ENCODE peak calls at places on chromosomes 1 and 21, in eight cellular contexts. D is NCI-H510A treated with DMSO at 0.1 percent for 48 hours; Z is body of pancreas; G is activated T-cell treated with anti-CD3 and anti-CD28 coated beads for 1 hour; C is NCI-H1417 treated with DMSO at 0.1 percent for 48 hours; Q is glutamatergic neuron; Y is CD4-positive, alpha-beta memory T cell; N is epithelial cell of esophagus. P is an unnamed sample.

GRCh38 chr1:32878183-32878582 is 7.5 kb upstream of the FNDC5 start:
- DNase-seq in D (no peak), Z (no peak), G (no peak), C (no peak), Q (no peak), Y (no peak), N (peak), P (peak)

GRCh38 chr1:167099851-167100250 is 6.0 kb downstream of the STYXL2 start:
- DNase-seq in D (no peak), Z (no peak), G (no peak), C (no peak), Q (no peak), Y (no peak), N (no peak), P (no peak)

GRCh38 chr1:39632491-39633417 is 6.7 kb downstream of the HEYL start:
- DNase-seq in D (peak), Z (peak), G (no peak), C (no peak), Q (peak), Y (no peak), N (peak), P (peak)

GRCh38 chr1:190633488-190633887 is 155.8 kb upstream of the BRINP3 start:
- DNase-seq in D (no peak), Z (no peak), G (no peak), C (no peak), Q (no peak), Y (no peak), N (peak), P (no peak)

GRCh38 chr1:241736387-241736786 is 84.3 kb downstream of the WDR64 start:
- DNase-seq in D (no peak), Z (no peak), G (no peak), C (no peak), Q (no peak), Y (no peak), N (no peak), P (no peak)

GRCh38 chr1:156308078-156308477 is 9.0 kb upstream of the VHLL start:
- DNase-seq in D (no peak), Z (no peak), G (no peak), C (no peak), Q (no peak), Y (no peak), N (no peak), P (no peak)

GRCh38 chr1:239386453-239387303 is at the start of gene CHRM3:
- DNase-seq in D (peak), Z (peak), G (no peak), C (peak), Q (peak), Y (no peak), N (peak), P (no peak)

GRCh38 chr21:18155508-18156193 is 89.0 kb upstream of the CHODL start:
- DNase-seq in D (no peak), Z (no peak), G (no peak), C (no peak), Q (no peak), Y (peak), N (no peak), P (no peak)

GRCh38 chr1:10598088-10598712 is 123.5 kb downstream of the PEX14 start:
- DNase-seq in D (peak), Z (no peak), G (no peak), C (no peak), Q (no peak), Y (no peak), N (peak), P (no peak)

GRCh38 chr21:36966066-36966845 is at the start of gene HLCS:
- DNase-seq in D (peak), Z (peak), G (peak), C (peak), Q (peak), Y (peak), N (peak), P (peak)

GRCh38 chr1:185315364-185316108 is 1.5 kb downstream of the IVNS1ABP start:
- DNase-seq in D (peak), Z (peak), G (no peak), C (no peak), Q (no peak), Y (no peak), N (no peak), P (no peak)

GRCh38 chr1:216793303-216793702 is 70.1 kb upstream of the ESRRG start:
- DNase-seq in D (no peak), Z (no peak), G (no peak), C (no peak), Q (no peak), Y (no peak), N (peak), P (no peak)

GRCh38 chr1:59146056-59146455 is 150.8 kb upstream of the FGGY start:
- DNase-seq in D (no peak), Z (no peak), G (no peak), C (no peak), Q (no peak), Y (no peak), N (no peak), P (no peak)

P was measured in PC-9.